ENCODE peak calls at places on chromosomes 4 and X, in nine cellular contexts. N, O, L, B, G, J, D, A and Q are unnamed samples.
A peak's percentile ranks its signal among the peaks of the same experiment; 100 is the strongest.

GRCh38 chrX:103200951-103201529 is 13.9 kb upstream of the BEX4 start:
- DNase-seq in N (no peak), O (no peak), L (no peak), B (no peak), G (no peak), J (no peak), D (no peak), A (no peak), Q (no peak)

GRCh38 chr4:90099795-90100194 is 27.4 kb upstream of the CCSER1 start:
- DNase-seq in N (no peak), O (no peak), L (no peak), B (no peak), G (no peak), J (no peak), D (no peak), A (no peak), Q (no peak)

GRCh38 chr4:120977435-120977997 is 55.0 kb upstream of the PRDM5 start:
- DNase-seq in N (peak; percentile 57), O (no peak), L (peak; percentile 73), B (no peak), G (no peak), J (peak; percentile 78), D (peak; percentile 56), A (no peak), Q (no peak)

GRCh38 chr4:3045500-3045850 is 28.9 kb downstream of the HTT-AS start:
- DNase-seq in N (no peak), O (peak; percentile 58), L (peak; percentile 72), B (no peak), G (peak; percentile 57), J (peak; percentile 51), D (no peak), A (no peak), Q (no peak)

GRCh38 chrX:20829665-20830481 is 544.3 kb upstream of the CNKSR2 start:
- DNase-seq in N (no peak), O (no peak), L (peak; percentile 13), B (no peak), G (no peak), J (peak; percentile 34), D (no peak), A (no peak), Q (no peak)

GRCh38 chr4:3786196-3786869 is 20.1 kb downstream of the ADRA2C start:
- DNase-seq in N (no peak), O (no peak), L (no peak), B (peak; percentile 21), G (no peak), J (no peak), D (peak; percentile 61), A (no peak), Q (peak; percentile 54)

GRCh38 chr4:122576261-122577188 is 44.3 kb downstream of the IL21 start:
- DNase-seq in N (no peak), O (no peak), L (peak; percentile 74), B (peak; percentile 40), G (no peak), J (peak; percentile 76), D (peak; percentile 49), A (no peak), Q (no peak)

GRCh38 chrX:154409222-154409871 is at the start of gene DNASE1L1:
- DNase-seq in N (peak; percentile 97), O (no peak), L (peak; percentile 92), B (no peak), G (no peak), J (peak; percentile 78), D (peak; percentile 71), A (no peak), Q (no peak)

GRCh38 chrX:77347572-77347971 is 99.6 kb upstream of the FGF16 start:
- DNase-seq in N (peak; percentile 52), O (no peak), L (no peak), B (no peak), G (no peak), J (peak; percentile 32), D (no peak), A (no peak), Q (no peak)

GRCh38 chrX:52284865-52285264 is 84.0 kb upstream of the XAGE2 start:
- DNase-seq in N (no peak), O (no peak), L (no peak), B (no peak), G (no peak), J (no peak), D (no peak), A (no peak), Q (no peak)

GRCh38 chr4:8737075-8737474 is 134.6 kb downstream of the HMX1 start:
- DNase-seq in N (no peak), O (no peak), L (no peak), B (no peak), G (no peak), J (no peak), D (no peak), A (no peak), Q (no peak)

GRCh38 chrX:87516716-87517115 is 886 bp upstream of the KLHL4 start:
- DNase-seq in N (no peak), O (no peak), L (peak; percentile 81), B (no peak), G (no peak), J (peak; percentile 90), D (no peak), A (no peak), Q (no peak)

GRCh38 chr4:129446074-129446473 is 350.1 kb downstream of the C4orf33 start:
- DNase-seq in N (peak; percentile 68), O (no peak), L (peak; percentile 2), B (no peak), G (no peak), J (no peak), D (no peak), A (no peak), Q (no peak)

GRCh38 chr4:119040711-119041185 is 94.9 kb upstream of the MYOZ2 start:
- DNase-seq in N (peak; percentile 78), O (no peak), L (peak; percentile 82), B (no peak), G (no peak), J (peak; percentile 91), D (peak; percentile 28), A (no peak), Q (no peak)

GRCh38 chr4:111434581-111434980 is 710.7 kb upstream of the FAM241A start:
- DNase-seq in N (no peak), O (no peak), L (no peak), B (no peak), G (no peak), J (peak; percentile 8), D (no peak), A (no peak), Q (no peak)

GRCh38 chrX:150282953-150283352 is 80.2 kb upstream of the MAMLD1 start:
- DNase-seq in N (no peak), O (no peak), L (no peak), B (no peak), G (no peak), J (no peak), D (no peak), A (no peak), Q (no peak)

GRCh38 chr4:98716796-98717195 is 58.4 kb upstream of the TSPAN5 start:
- DNase-seq in N (no peak), O (no peak), L (no peak), B (no peak), G (no peak), J (no peak), D (no peak), A (no peak), Q (no peak)

GRCh38 chr4:15104825-15105224 is 102.5 kb downstream of the CPEB2 start:
- DNase-seq in N (no peak), O (no peak), L (no peak), B (no peak), G (no peak), J (no peak), D (no peak), A (no peak), Q (no peak)

GRCh38 chr4:42167709-42168108 is 15.3 kb upstream of the BEND4 start:
- DNase-seq in N (no peak), O (no peak), L (no peak), B (no peak), G (no peak), J (no peak), D (no peak), A (no peak), Q (no peak)

GRCh38 chr4:84085986-84086385 is 413.1 kb downstream of the NKX6-1 start:
- DNase-seq in N (no peak), O (no peak), L (no peak), B (no peak), G (no peak), J (no peak), D (no peak), A (no peak), Q (no peak)

GRCh38 chrX:12899506-12899905 is 6.9 kb upstream of the TLR8 start:
- DNase-seq in N (no peak), O (no peak), L (no peak), B (no peak), G (no peak), J (no peak), D (peak; percentile 10), A (no peak), Q (no peak)

GRCh38 chr4:6747690-6748068 is 31.7 kb downstream of the BLOC1S4 start:
- DNase-seq in N (no peak), O (no peak), L (no peak), B (no peak), G (no peak), J (peak; percentile 17), D (no peak), A (no peak), Q (no peak)

GRCh38 chr4:2744576-2745270 is 11.4 kb downstream of the TNIP2 start:
- DNase-seq in N (no peak), O (no peak), L (no peak), B (no peak), G (no peak), J (no peak), D (no peak), A (no peak), Q (no peak)

GRCh38 chr4:5970381-5971076 is 47.7 kb downstream of the C4orf50 start:
- DNase-seq in N (peak; percentile 31), O (no peak), L (no peak), B (no peak), G (no peak), J (no peak), D (no peak), A (no peak), Q (no peak)

GRCh38 chr4:78565971-78566372 is 14.4 kb downstream of the ANXA3 start:
- DNase-seq in N (peak; percentile 64), O (no peak), L (peak; percentile 76), B (no peak), G (no peak), J (peak; percentile 82), D (peak; percentile 50), A (no peak), Q (no peak)

GRCh38 chr4:148515248-148515647 is 73.0 kb upstream of the NR3C2 start:
- DNase-seq in N (no peak), O (no peak), L (peak; percentile 24), B (no peak), G (no peak), J (peak; percentile 40), D (no peak), A (no peak), Q (no peak)